ENCODE peak calls at places on chromosomes 11 and 22, in four cellular contexts. P is germinal center, U is epithelial cell of esophagus, D is astrocyte of the spinal cord. B is an unnamed sample.

GRCh38 chr11:41845066-41845465 is 385.6 kb upstream of the LRRC4C start:
- DNase-seq in U (no peak), P (no peak), D (no peak), B (no peak)

GRCh38 chr11:77163271-77163670 is 35.2 kb downstream of the MYO7A start:
- DNase-seq in D (no peak), U (no peak), P (no peak), B (no peak)

GRCh38 chr22:27401321-27401720 is 400.2 kb downstream of the MN1 start:
- DNase-seq in P (no peak), U (no peak), D (no peak), B (no peak)

GRCh38 chr11:57167125-57167839 is 14.5 kb upstream of the LRRC55 start:
- DNase-seq in U (no peak), P (no peak), D (no peak), B (no peak)

GRCh38 chr22:22085702-22086500 is 103.3 kb upstream of the TOP3B start:
- DNase-seq in U (peak; percentile 23), P (no peak), D (no peak), B (peak; percentile 40)

GRCh38 chr11:3155691-3156258 is 9.3 kb downstream of the OSBPL5 start:
- DNase-seq in D (peak; percentile 49), P (no peak), U (no peak), B (no peak)

GRCh38 chr11:34706709-34707461 is 86.0 kb downstream of the EHF start:
- DNase-seq in P (no peak), D (no peak), U (peak; percentile 90), B (peak; percentile 23)

GRCh38 chr11:7892751-7893356 is 38.2 kb downstream of the OR10A6 start:
- DNase-seq in D (peak; percentile 69), U (peak; percentile 66), P (peak; percentile 47), B (peak; percentile 72)

GRCh38 chr11:132685174-132685611 is 847.1 kb downstream of the OPCML start:
- DNase-seq in U (peak; percentile 1), P (no peak), D (peak; percentile 68), B (peak; percentile 60)

GRCh38 chr11:106990322-106990721 is 28.0 kb downstream of the GUCY1A2 start:
- DNase-seq in U (no peak), D (no peak), P (no peak), B (no peak)

GRCh38 chr11:278001-278951 is at the start of gene NLRP6:
- DNase-seq in D (no peak), P (no peak), U (no peak), B (no peak)

GRCh38 chr11:78109011-78109685 is 29.5 kb upstream of the NDUFC2 start:
- DNase-seq in D (no peak), U (no peak), P (no peak), B (no peak)

GRCh38 chr11:14812776-14813175 is 79.3 kb downstream of the CYP2R1 start:
- DNase-seq in U (no peak), P (no peak), D (no peak), B (no peak)

GRCh38 chr11:6968816-6969215 is 42.6 kb downstream of the ZNF215 start:
- DNase-seq in U (peak; percentile 64), P (no peak), D (peak; percentile 60), B (peak; percentile 30)

GRCh38 chr11:19320764-19321163 is 80.0 kb upstream of the E2F8 start:
- DNase-seq in D (no peak), P (no peak), U (no peak), B (no peak)

GRCh38 chr22:47071078-47071811 is 308.8 kb downstream of the TBC1D22A start:
- DNase-seq in D (no peak), P (no peak), U (no peak), B (no peak)

GRCh38 chr11:48001438-48002021 is 21.2 kb downstream of the PTPRJ start:
- DNase-seq in D (peak; percentile 90), P (peak; percentile 59), U (no peak), B (peak; percentile 22)

GRCh38 chr22:26169312-26170111 is at the start of gene SEZ6L:
- DNase-seq in U (no peak), P (peak; percentile 59), D (no peak), B (no peak)

GRCh38 chr22:30370681-30371080 is 13.9 kb downstream of the CCDC157 start:
- DNase-seq in D (no peak), P (no peak), U (no peak), B (no peak)

B was measured in LHCN-M2.